ENCODE peak calls at places on chromosomes 13 and 19, in nine cellular contexts. J is psoas muscle; E is EL; L is hepatocyte; P is naive thymus-derived CD4-positive, alpha-beta T cell; K is endothelial cell; Q is putamen; X is body of pancreas; S is GM23338. Y is an unnamed sample.

GRCh38 chr13:33494596-33495214 is 209.2 kb upstream of the STARD13 start:
- DNase-seq in Q (no peak), J (no peak), S (peak; percentile 20), P (no peak), K (peak; percentile 52), X (peak; percentile 20), E (peak; percentile 95), L (peak; percentile 35), Y (no peak)

GRCh38 chr19:58033741-58034475 is at the start of gene ZSCAN1:
- DNase-seq in K (peak; percentile 9), Q (peak; percentile 96), J (peak; percentile 72), P (no peak), L (peak; percentile 97), S (peak; percentile 98), X (peak; percentile 91), E (peak; percentile 21), Y (peak; percentile 70)

GRCh38 chr19:46489445-46490272 is 6.0 kb downstream of the PNMA8B start:
- DNase-seq in E (peak; percentile 57), L (peak; percentile 63), J (peak; percentile 69), Q (peak; percentile 55), X (peak; percentile 48), S (peak; percentile 71), P (no peak), K (no peak), Y (peak; percentile 65)

GRCh38 chr13:62997038-62997619 is 1581.5 kb upstream of the PCDH20 start:
- DNase-seq in Q (no peak), E (no peak), L (no peak), K (no peak), P (no peak), X (no peak), J (no peak), S (no peak), Y (no peak)

GRCh38 chr19:47190167-47190727 is 40.8 kb downstream of the BBC3 start:
- DNase-seq in K (no peak), P (peak; percentile 61), X (peak; percentile 62), Q (peak; percentile 30), E (peak; percentile 75), L (peak; percentile 61), S (no peak), J (peak; percentile 50), Y (peak; percentile 88)

GRCh38 chr13:42048323-42048624 is 174 bp upstream of the DGKH start:
- DNase-seq in P (no peak), K (no peak), L (no peak), E (no peak), Q (no peak), X (no peak), J (no peak), S (peak; percentile 27), Y (no peak)

GRCh38 chr19:5321851-5322681 is 18.5 kb downstream of the PTPRS start:
- DNase-seq in Q (no peak), J (no peak), X (no peak), S (peak; percentile 65), K (no peak), L (no peak), E (peak; percentile 14), P (no peak), Y (no peak)

GRCh38 chr13:108728370-108728769 is 99.0 kb downstream of the MYO16 start:
- DNase-seq in Q (no peak), S (peak; percentile 91), L (no peak), X (no peak), K (peak; percentile 9), E (no peak), J (no peak), P (no peak), Y (no peak)

GRCh38 chr13:103431880-103432279 is 365.7 kb upstream of the SLC10A2 start:
- DNase-seq in K (no peak), Q (no peak), E (no peak), L (no peak), X (no peak), P (no peak), J (no peak), S (no peak), Y (no peak)

GRCh38 chr19:42284641-42285341 is 15.7 kb downstream of the CIC start:
- DNase-seq in E (no peak), X (no peak), L (peak; percentile 30), K (no peak), Q (no peak), S (peak; percentile 39), J (peak; percentile 62), P (no peak), Y (no peak)

GRCh38 chr19:2523630-2524311 is 47.8 kb downstream of the GADD45B start:
- DNase-seq in S (peak; percentile 60), L (no peak), P (no peak), Q (no peak), K (no peak), J (no peak), E (peak; percentile 78), X (no peak), Y (no peak)

GRCh38 chr13:94112731-94113130 is 366.8 kb downstream of the DCT start:
- DNase-seq in X (no peak), Q (no peak), E (no peak), K (no peak), P (no peak), L (no peak), S (no peak), J (no peak), Y (no peak)

GRCh38 chr19:11261431-11261901 is 858 bp downstream of the DOCK6 start:
- DNase-seq in Q (no peak), K (peak; percentile 49), L (no peak), J (no peak), X (no peak), S (peak; percentile 54), E (no peak), P (no peak), Y (no peak)

GRCh38 chr13:48431987-48432615 is 19.2 kb upstream of the LPAR6 start:
- DNase-seq in K (no peak), J (no peak), S (no peak), P (no peak), Q (no peak), E (peak; percentile 68), L (no peak), X (no peak), Y (no peak)

GRCh38 chr19:18428837-18429674 is 8.9 kb downstream of the ISYNA1 start:
- DNase-seq in E (peak; percentile 86), S (peak; percentile 96), Q (no peak), J (peak; percentile 83), P (peak; percentile 76), K (peak; percentile 83), L (peak; percentile 93), X (peak; percentile 68), Y (peak; percentile 86)

GRCh38 chr19:11445141-11445540 is 9.7 kb downstream of the PRKCSH start:
- DNase-seq in E (no peak), Q (no peak), S (no peak), J (no peak), K (no peak), X (no peak), P (no peak), L (no peak), Y (no peak)

GRCh38 chr19:9796113-9796773 is 22.6 kb downstream of the FBXL12 start:
- DNase-seq in S (peak; percentile 95), X (peak; percentile 92), L (peak; percentile 89), P (peak; percentile 85), K (peak; percentile 82), Q (peak; percentile 86), J (peak; percentile 84), E (peak; percentile 86), Y (peak; percentile 81)

GRCh38 chr13:51687928-51688714 is 103.9 kb downstream of the WDFY2 start:
- DNase-seq in K (no peak), S (no peak), E (no peak), P (no peak), Q (no peak), X (no peak), J (no peak), L (no peak), Y (no peak)